ENCODE peak calls at places on chromosomes 1 and 21, in six cellular contexts. G, F, U, T, K and I are unnamed samples.

GRCh38 chr1:109885589-109885988 is 25.1 kb upstream of the CSF1 start:
- DNase-seq in G (no peak), U (no peak), T (no peak), F (no peak), K (no peak), I (no peak)

GRCh38 chr1:37673920-37674319 is 18.4 kb upstream of the CDCA8 start:
- DNase-seq in F (no peak), U (no peak), G (no peak), K (no peak), T (no peak), I (no peak)

GRCh38 chr1:12161662-12162458 is 4.9 kb upstream of the TNFRSF1B start:
- DNase-seq in G (peak), T (peak), F (peak), K (peak), U (peak), I (peak)

GRCh38 chr1:211695135-211695816 is 19.9 kb upstream of the NEK2 start:
- DNase-seq in G (no peak), U (no peak), K (peak), T (no peak), F (no peak), I (no peak)

GRCh38 chr1:112337028-112337531 is 58.9 kb upstream of the CTTNBP2NL start:
- DNase-seq in G (peak), U (peak), K (peak), F (no peak), T (peak), I (no peak)

GRCh38 chr1:168470821-168471473 is 72.8 kb downstream of the XCL2 start:
- DNase-seq in T (peak), F (peak), G (no peak), U (peak), K (peak), I (peak)

GRCh38 chr21:41425954-41426655 is at the start of gene MX1:
- DNase-seq in U (peak), T (peak), G (peak), F (no peak), K (peak), I (no peak)

GRCh38 chr1:109361649-109362048 is 36.1 kb downstream of the SORT1 start:
- DNase-seq in T (peak), U (peak), K (no peak), G (no peak), F (no peak), I (peak)

GRCh38 chr1:30764939-30765582 is 7.5 kb upstream of the LAPTM5 start:
- DNase-seq in U (no peak), T (no peak), K (no peak), F (no peak), G (no peak), I (no peak)

GRCh38 chr21:36188081-36188681 is 31.6 kb downstream of the DOP1B start:
- DNase-seq in G (peak), K (peak), F (no peak), T (no peak), U (peak), I (no peak)

GRCh38 chr1:9651565-9652378 is at the start of gene PIK3CD:
- DNase-seq in F (no peak), T (peak), G (peak), U (peak), K (peak), I (no peak)

GRCh38 chr1:22861764-22862440 is 110.8 kb downstream of the LACTBL1 start:
- DNase-seq in G (no peak), U (peak), F (no peak), K (peak), T (peak), I (peak)

GRCh38 chr1:43285269-43285986 is at the start of gene C1orf210:
- DNase-seq in K (peak), U (peak), G (peak), T (no peak), F (no peak), I (no peak)

GRCh38 chr1:21896652-21897532 is 40.2 kb downstream of the HSPG2 start:
- DNase-seq in K (peak), T (peak), G (peak), U (no peak), F (no peak), I (no peak)

GRCh38 chr1:225806249-225806648 is 3.7 kb upstream of the EPHX1 start:
- DNase-seq in T (no peak), G (no peak), K (no peak), U (no peak), F (no peak), I (no peak)

GRCh38 chr1:26521669-26522030 is 7.9 kb upstream of the RPS6KA1 start:
- DNase-seq in U (no peak), G (no peak), F (no peak), K (no peak), T (no peak), I (no peak)

GRCh38 chr1:47479664-47480063 is 41.8 kb downstream of the FOXD2 start:
- DNase-seq in T (no peak), G (no peak), K (no peak), F (no peak), U (no peak), I (no peak)

GRCh38 chr1:22139066-22139594 is 3.8 kb downstream of the WNT4 start:
- DNase-seq in F (no peak), G (no peak), K (no peak), T (no peak), U (no peak), I (no peak)

GRCh38 chr1:197838836-197839235 is 63.6 kb upstream of the DENND1B start:
- DNase-seq in G (no peak), K (no peak), F (peak), T (peak), U (peak), I (peak)

GRCh38 chr1:202968895-202969295 is 1.8 kb upstream of the CYB5R1 start:
- DNase-seq in F (peak), K (peak), T (peak), U (peak), G (peak), I (peak)

GRCh38 chr21:45880097-45881068 is 101.2 kb upstream of the COL6A1 start:
- DNase-seq in U (peak), K (peak), F (peak), G (peak), T (peak), I (peak)
- H3K4me3 ChIP-seq in U (no peak), K (no peak), F (no peak), G (no peak), T (no peak), I (no peak)

GRCh38 chr21:23401278-23401677 is 2206.0 kb downstream of the MRPL39 start:
- DNase-seq in U (no peak), F (no peak), G (no peak), T (no peak), K (peak), I (no peak)
- TF ChIP-seq CTCF in U (peak), F (no peak), G (no peak), T (no peak), K (peak), I (no peak)

GRCh38 chr1:96334236-96334557 is 387.4 kb upstream of the PTBP2 start:
- DNase-seq in G (no peak), F (no peak), T (no peak), U (no peak), K (no peak), I (no peak)
- H3K4me3 ChIP-seq in G (no peak), F (no peak), T (no peak), U (no peak), K (no peak), I (no peak)

DNA sequence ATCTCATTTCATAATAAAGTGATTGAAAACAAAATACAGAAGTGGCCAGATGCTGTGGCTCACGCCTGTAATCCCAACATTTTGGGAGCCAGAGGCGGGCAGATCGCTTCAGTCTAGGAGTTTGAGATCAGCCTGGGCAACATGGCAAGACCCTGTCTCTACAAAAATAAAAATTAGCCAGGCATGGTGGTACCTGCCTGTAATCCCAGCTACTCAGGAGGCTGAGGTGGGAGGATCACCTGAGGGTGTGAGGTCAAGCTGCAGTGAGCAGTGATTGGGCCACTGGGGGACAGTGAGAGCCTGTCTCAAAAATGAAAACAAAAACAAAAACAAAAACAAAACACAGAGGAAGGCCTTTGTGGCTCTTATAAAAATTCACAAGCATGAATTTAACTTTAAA is 38.6 kb downstream of the TRIM33 start:
- DNase-seq in F (no peak), U (no peak), T (no peak), K (no peak), G (no peak), I (no peak)
- TF ChIP-seq CTCF in F (no peak), U (no peak), T (no peak), K (no peak), G (no peak), I (no peak)

DNA sequence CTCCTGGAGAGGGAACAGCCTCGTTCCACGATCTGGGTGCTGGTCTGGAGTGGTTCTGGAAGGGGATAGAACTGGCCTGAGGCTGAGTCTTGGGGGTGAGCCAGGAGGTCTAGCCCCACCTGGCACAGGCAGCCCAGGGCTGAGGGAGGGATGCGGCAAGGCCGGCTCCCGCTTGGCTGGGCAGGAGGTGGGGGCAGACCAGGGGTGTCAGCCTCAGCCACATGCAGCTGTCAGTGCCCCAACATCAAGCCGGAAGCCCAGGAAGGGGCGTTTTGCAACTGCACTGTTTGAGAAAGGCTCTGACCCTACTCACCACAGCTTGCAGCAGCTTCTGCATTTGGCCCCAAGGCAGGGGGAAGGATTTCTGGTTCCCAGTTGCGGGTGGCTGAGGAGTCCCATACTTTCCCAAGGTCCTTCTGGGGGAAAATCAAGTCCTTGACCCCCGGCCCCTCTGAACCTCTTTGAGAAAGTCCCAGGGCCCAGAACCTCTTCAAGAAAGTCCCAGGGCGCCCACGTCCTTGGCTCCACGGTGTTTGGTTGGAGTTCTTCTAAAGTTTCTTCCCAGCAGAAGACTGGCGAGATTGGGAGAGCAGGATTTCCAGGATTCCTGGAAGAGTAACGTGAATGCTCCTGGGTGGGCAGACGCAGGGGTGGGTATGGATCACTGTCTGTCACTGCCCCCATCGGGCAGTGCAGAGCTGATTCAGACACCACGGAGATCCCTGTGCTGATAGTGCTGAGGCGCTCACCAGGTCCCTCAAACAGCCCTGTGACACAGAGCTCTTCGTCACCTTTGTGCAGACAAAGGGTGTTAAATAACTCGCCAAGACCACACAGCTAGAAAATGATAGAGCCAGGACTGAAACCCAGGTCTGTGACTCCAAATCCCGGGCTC is 2.2 kb downstream of the EFHD2 start:
- DNase-seq in T (peak), U (peak), F (no peak), G (peak), K (no peak), I (no peak)
- H3K4me3 ChIP-seq in T (peak), U (peak), F (peak), G (peak), K (no peak), I (peak)